ENCODE peak calls at places on chromosomes 3 and 15, in four cellular contexts. W is ureter, F is KBM-7, L is NCI-H1417. P is an unnamed sample.

GRCh38 chr3:115787818-115788217 is 164.5 kb downstream of the GAP43 start:
- DNase-seq in W (no peak), F (no peak), L (no peak), P (no peak)

GRCh38 chr3:40869939-40870338 is 329.4 kb upstream of the CTNNB1 start:
- DNase-seq in W (no peak), F (no peak), L (no peak), P (no peak)

GRCh38 chr3:56347219-56347871 is 120.9 kb downstream of the ERC2 start:
- DNase-seq in W (no peak), F (peak; percentile 54), L (no peak), P (no peak)

GRCh38 chr3:37824954-37825328 is 36.7 kb upstream of the CTDSPL start:
- DNase-seq in W (no peak), F (no peak), L (peak; percentile 14), P (no peak)

GRCh38 chr3:65398953-65399352 is 639.8 kb downstream of the MAGI1 start:
- DNase-seq in W (no peak), F (no peak), L (no peak), P (no peak)

GRCh38 chr3:194283218-194284006 is 67.7 kb downstream of the CPN2 start:
- DNase-seq in W (no peak), F (no peak), L (no peak), P (no peak)

GRCh38 chr3:120450261-120450913 is 405 bp downstream of the FSTL1 start:
- DNase-seq in W (no peak), F (peak; percentile 59), L (peak; percentile 71), P (no peak)

GRCh38 chr3:10189557-10190374 is 25.0 kb downstream of the IRAK2 start:
- DNase-seq in W (peak; percentile 93), F (peak; percentile 95), L (no peak), P (peak; percentile 85)

GRCh38 chr3:126463521-126463920 is 12.2 kb downstream of the ZXDC start:
- DNase-seq in W (no peak), F (no peak), L (no peak), P (no peak)

GRCh38 chr15:81809543-81809942 is 236.3 kb downstream of the MEX3B start:
- DNase-seq in W (no peak), F (peak; percentile 88), L (peak; percentile 57), P (no peak)

GRCh38 chr3:186596568-186597287 is 16.1 kb upstream of the AHSG start:
- DNase-seq in W (no peak), F (no peak), L (no peak), P (peak; percentile 45)

GRCh38 chr3:72081456-72081855 is 296.5 kb upstream of the PROK2 start:
- DNase-seq in W (no peak), F (no peak), L (no peak), P (no peak)

GRCh38 chr15:55587321-55588069 is 650 bp downstream of the PYGO1 start:
- DNase-seq in W (no peak), F (peak; percentile 54), L (peak; percentile 86), P (peak; percentile 76)

GRCh38 chr3:112647122-112647521 is 6.2 kb upstream of the CCDC80 start:
- DNase-seq in W (no peak), F (no peak), L (no peak), P (no peak)

GRCh38 chr3:86982883-86983282 is 8.1 kb downstream of the VGLL3 start:
- DNase-seq in W (no peak), F (no peak), L (no peak), P (no peak)

GRCh38 chr3:150495563-150496168 is 50.6 kb downstream of the SERP1 start:
- DNase-seq in W (no peak), F (peak; percentile 76), L (no peak), P (no peak)

GRCh38 chr15:51132384-51133139 is 37.9 kb upstream of the TNFAIP8L3 start:
- DNase-seq in W (peak; percentile 68), F (peak; percentile 41), L (no peak), P (no peak)

GRCh38 chr3:58034738-58035511 is 26.7 kb downstream of the FLNB start:
- DNase-seq in W (no peak), F (no peak), L (no peak), P (no peak)

GRCh38 chr3:63911395-63911900 is 735 bp downstream of the SCAANT1 start:
- DNase-seq in W (no peak), F (no peak), L (no peak), P (no peak)

GRCh38 chr3:9153763-9154601 is 95.5 kb downstream of the SRGAP3 start:
- DNase-seq in W (no peak), F (no peak), L (no peak), P (no peak)

GRCh38 chr3:72287941-72288340 is 503.0 kb upstream of the PROK2 start:
- DNase-seq in W (no peak), F (no peak), L (no peak), P (no peak)

GRCh38 chr3:39132096-39133092 is 21.0 kb downstream of the CSRNP1 start:
- DNase-seq in W (no peak), F (no peak), L (no peak), P (no peak)

GRCh38 chr3:152719264-152719663 is 115.7 kb upstream of the P2RY1 start:
- DNase-seq in W (no peak), F (peak; percentile 18), L (no peak), P (no peak)

GRCh38 chr3:96970211-96970610 is 155.8 kb downstream of the EPHA6 start:
- DNase-seq in W (no peak), F (no peak), L (no peak), P (no peak)

GRCh38 chr3:170485696-170486095 is 67.0 kb downstream of the CLDN11 start:
- DNase-seq in W (no peak), F (no peak), L (no peak), P (no peak)

GRCh38 chr3:15243822-15244482 is 37.9 kb downstream of the CAPN7 start:
- DNase-seq in W (no peak), F (no peak), L (no peak), P (no peak)

GRCh38 chr15:80825361-80826030 is 46.3 kb downstream of the CEMIP start:
- DNase-seq in W (no peak), F (no peak), L (peak; percentile 77), P (peak; percentile 69)

GRCh38 chr3:128585974-128586373 is 64.6 kb downstream of the RPN1 start:
- DNase-seq in W (peak; percentile 76), F (no peak), L (no peak), P (no peak)

GRCh38 chr3:15958692-15959433 is 161.1 kb upstream of the ANKRD28 start:
- DNase-seq in W (no peak), F (no peak), L (no peak), P (no peak)

GRCh38 chr15:73851679-73852078 is 21.7 kb upstream of the TBC1D21 start:
- DNase-seq in W (no peak), F (peak; percentile 57), L (no peak), P (peak; percentile 36)

GRCh38 chr15:29034593-29035364 is 149.0 kb downstream of the APBA2 start:
- DNase-seq in W (no peak), F (no peak), L (no peak), P (no peak)

GRCh38 chr15:68150186-68150585 is 54.9 kb downstream of the CALML4 start:
- DNase-seq in W (no peak), F (no peak), L (no peak), P (no peak)

GRCh38 chr15:41550066-41550805 is 6.2 kb upstream of the RPAP1 start:
- DNase-seq in W (no peak), F (no peak), L (no peak), P (no peak)

GRCh38 chr3:63857311-63857710 is 6.3 kb downstream of the THOC7 start:
- DNase-seq in W (no peak), F (no peak), L (no peak), P (no peak)